ENCODE peak calls at places on chromosomes 16 and 17, in six cellular contexts. G, I, B, D, M and Q are unnamed samples.

GRCh38 chr16:82603784-82604411 is 22.9 kb upstream of the CDH13 start:
- DNase-seq in B (no peak), I (peak), G (no peak), D (no peak), M (peak), Q (no peak)

GRCh38 chr16:81939164-81940067 is 71.9 kb downstream of the SDR42E1 start:
- DNase-seq in B (no peak), I (peak), D (no peak), M (no peak), G (no peak), Q (no peak)

GRCh38 chr17:56699186-56699895 is 105.8 kb downstream of the NOG start:
- DNase-seq in G (no peak), D (peak), B (no peak), M (peak), I (peak), Q (no peak)

GRCh38 chr16:85164838-85165516 is 52.7 kb upstream of the CIBAR2 start:
- DNase-seq in G (peak), I (no peak), D (no peak), M (no peak), B (no peak), Q (no peak)

GRCh38 chr17:40290629-40291296 is 3.1 kb downstream of the CDC6 start:
- DNase-seq in I (peak), D (no peak), G (peak), M (no peak), B (no peak), Q (no peak)

GRCh38 chr17:6648181-6648580 is 3.2 kb downstream of the MED31 start:
- DNase-seq in G (no peak), M (no peak), I (peak), D (no peak), B (no peak), Q (no peak)

GRCh38 chr16:68299571-68300453 is 10.9 kb downstream of the SLC7A6OS start:
- DNase-seq in B (no peak), G (no peak), D (no peak), M (no peak), I (no peak), Q (no peak)

GRCh38 chr16:86984975-86985655 is 332.1 kb downstream of the C16orf95 start:
- DNase-seq in I (peak), B (no peak), G (no peak), M (no peak), D (no peak), Q (no peak)

GRCh38 chr16:85528528-85529387 is 84.4 kb upstream of the GSE1 start:
- DNase-seq in M (peak), D (no peak), B (no peak), G (peak), I (peak), Q (no peak)

GRCh38 chr16:2471016-2471652 is at the start of gene NTN3:
- DNase-seq in M (peak), B (no peak), D (no peak), I (peak), G (peak), Q (no peak)

GRCh38 chr16:67406628-67407027 is 9.6 kb downstream of the ZDHHC1 start:
- DNase-seq in I (no peak), D (no peak), M (no peak), G (no peak), B (no peak), Q (no peak)

GRCh38 chr17:38577244-38577643 is 28.5 kb downstream of the SRCIN1 start:
- DNase-seq in D (no peak), I (no peak), B (no peak), M (no peak), G (no peak), Q (no peak)

GRCh38 chr17:39485555-39485954 is 24.3 kb downstream of the CDK12 start:
- DNase-seq in B (no peak), G (no peak), M (no peak), D (no peak), I (no peak), Q (no peak)

GRCh38 chr17:73297934-73298861 is 13.6 kb downstream of the CDC42EP4 start:
- DNase-seq in I (no peak), G (no peak), D (no peak), M (no peak), B (no peak), Q (no peak)

GRCh38 chr16:55898592-55898991 is 23.4 kb upstream of the CES5A start:
- DNase-seq in B (no peak), G (no peak), I (no peak), M (no peak), D (no peak), Q (no peak)

GRCh38 chr16:24685539-24686432 is 43.7 kb upstream of the TNRC6A start:
- DNase-seq in I (peak), M (peak), D (peak), B (peak), G (peak), Q (no peak)

GRCh38 chr16:17313085-17313611 is 157.6 kb downstream of the XYLT1 start:
- DNase-seq in D (no peak), B (no peak), M (no peak), I (no peak), G (peak), Q (no peak)
- TF ChIP-seq CTCF in D (no peak), B (no peak), M (no peak), I (no peak), G (no peak), Q (no peak)

DNA sequence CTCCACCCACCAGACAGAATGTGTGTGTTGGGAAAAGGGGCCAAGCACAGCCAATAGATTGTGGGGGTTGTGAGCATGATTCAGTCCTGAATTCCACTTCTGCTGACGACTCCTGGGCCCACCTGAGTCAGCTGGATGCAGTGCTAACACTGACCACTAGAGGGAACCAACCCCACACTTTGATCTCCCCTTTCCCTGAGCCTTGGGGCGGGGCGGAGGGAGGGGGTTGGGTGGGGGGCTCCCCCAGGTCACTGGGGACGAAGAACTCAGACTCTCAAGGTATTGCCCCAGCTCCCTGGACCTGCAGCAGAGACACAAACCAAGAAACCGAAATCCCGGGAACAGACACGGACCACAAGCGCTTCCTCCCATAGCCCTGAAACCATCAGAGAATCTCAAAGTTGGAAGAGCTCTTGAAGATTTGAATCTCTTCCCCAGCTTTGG is 621 bp upstream of the CSHL1 start:
- DNase-seq in M (peak), I (peak), D (no peak), B (no peak), G (peak), Q (peak)
- TF ChIP-seq CTCF in M (peak), I (peak), D (peak), B (peak), G (peak), Q (peak)

DNA sequence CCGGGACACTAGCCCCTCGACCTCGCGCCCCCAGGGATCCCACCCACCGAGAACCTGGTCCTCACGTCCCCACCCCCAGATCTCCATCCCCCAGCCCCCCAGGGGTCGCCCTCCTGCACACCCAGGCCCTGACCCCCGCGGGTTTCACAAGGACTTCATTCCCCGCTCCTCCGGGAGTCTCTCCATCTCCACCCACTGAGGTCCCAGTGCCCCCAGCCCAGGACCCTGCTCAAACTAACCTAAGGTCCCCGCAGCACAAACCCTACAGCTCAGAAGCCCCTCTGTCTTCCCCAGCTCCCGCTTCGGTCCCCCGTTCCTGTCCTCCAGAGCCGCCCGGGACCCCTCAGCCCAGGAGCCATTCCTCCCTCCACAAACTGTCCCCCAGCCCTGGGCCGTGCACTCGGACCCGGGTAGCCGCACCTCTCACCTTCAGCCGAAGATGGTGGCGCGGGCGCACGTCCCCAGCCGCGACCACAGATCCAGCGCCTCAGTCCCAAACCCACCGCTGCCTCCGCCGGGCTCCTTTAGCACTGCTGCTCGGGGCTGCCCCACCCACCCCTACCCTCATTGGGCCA is at the start of gene MYH10:
- DNase-seq in M (peak), B (no peak), I (no peak), D (no peak), G (no peak), Q (no peak)
- TF ChIP-seq CTCF in M (peak), B (peak), I (no peak), D (peak), G (no peak), Q (no peak)

DNA sequence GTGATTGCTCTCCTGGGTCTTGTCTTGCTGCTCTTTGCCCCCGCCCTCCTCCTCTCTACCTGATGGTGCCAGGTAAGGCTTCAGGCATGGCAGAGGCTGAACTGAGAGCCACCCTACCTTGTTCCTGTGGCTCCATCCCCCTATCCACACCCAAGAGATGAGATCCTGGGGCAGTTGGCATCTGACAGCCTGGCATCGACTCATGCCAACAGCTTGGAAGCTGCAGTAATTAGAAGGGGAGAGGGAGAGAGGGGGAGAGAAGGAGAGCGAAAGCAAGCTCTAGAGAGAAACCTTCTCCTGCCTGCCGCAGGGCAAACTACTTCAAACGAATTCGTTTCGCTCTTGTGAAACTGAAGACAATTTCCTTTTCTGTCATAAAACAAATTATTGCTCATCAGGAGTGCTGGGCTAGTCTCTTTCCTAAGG is 13.8 kb upstream of the SP6 start:
- DNase-seq in G (no peak), D (no peak), I (no peak), M (no peak), B (no peak), Q (no peak)
- TF ChIP-seq CTCF in G (no peak), D (no peak), I (no peak), M (no peak), B (no peak), Q (no peak)

DNA sequence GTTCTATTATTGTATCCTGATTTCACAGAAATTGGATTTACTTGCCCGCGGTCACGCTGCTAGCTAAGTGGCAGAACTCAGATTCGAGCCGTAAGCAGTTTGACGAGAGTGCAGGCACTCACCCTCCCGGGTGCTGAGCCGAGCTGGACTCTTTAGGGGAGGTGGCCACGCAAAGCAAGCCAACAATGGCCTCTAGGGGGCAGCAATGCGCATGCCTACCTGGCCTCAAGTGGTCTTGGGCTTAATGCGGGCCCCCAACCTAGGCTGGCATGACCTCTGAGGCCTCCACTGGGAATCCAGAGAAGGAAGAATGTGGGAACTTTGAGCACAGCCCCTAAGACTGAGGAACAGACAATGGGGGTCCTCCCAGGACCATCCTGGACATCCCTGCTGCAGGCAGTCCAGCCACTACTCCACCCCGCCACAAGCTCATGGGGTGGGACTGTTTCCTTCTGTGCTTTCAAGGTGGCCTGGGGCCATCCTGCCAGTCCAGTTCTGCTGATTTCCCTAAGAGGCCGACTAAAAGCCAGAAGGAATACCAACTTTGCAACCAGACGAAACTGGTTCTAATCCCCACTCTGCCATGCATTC is 276.5 kb downstream of the XYLT1 start:
- DNase-seq in B (no peak), D (no peak), I (peak), G (peak), M (peak), Q (peak)
- TF ChIP-seq CTCF in B (peak), D (peak), I (peak), G (peak), M (peak), Q (peak)

GRCh38 chr17:64491034-64491860 is 5.6 kb downstream of the POLG2 start:
- DNase-seq in G (peak), I (peak), D (no peak), B (no peak), M (no peak), Q (no peak)
- TF ChIP-seq CTCF in G (peak), I (peak), D (peak), B (peak), M (peak), Q (peak)